ENCODE peak calls at places on chromosomes 13 and 19, in five cellular contexts. Y is right atrium auricular region, N is fibroblast of pulmonary artery, S is coronary artery, R is adrenal gland. Z is an unnamed sample.
A peak's percentile ranks its signal among the peaks of the same experiment; 100 is the strongest.

GRCh38 chr19:44753932-44754742 is 5.6 kb downstream of the BCL3 start:
- DNase-seq in N (peak; percentile 90), S (peak; percentile 92), R (peak; percentile 91), Y (peak; percentile 95), Z (peak; percentile 74)

GRCh38 chr19:34155686-34156085 is 16.6 kb upstream of the LSM14A start:
- DNase-seq in R (no peak), S (no peak), N (peak; percentile 6), Y (no peak), Z (no peak)

GRCh38 chr13:112690242-112690943 is 555 bp downstream of the ATP11A start:
- DNase-seq in Y (no peak), R (peak; percentile 44), N (peak; percentile 35), S (peak; percentile 73), Z (no peak)

GRCh38 chr13:100197591-100198365 is 108.9 kb downstream of the PCCA start:
- DNase-seq in R (no peak), N (no peak), S (no peak), Y (no peak), Z (no peak)

GRCh38 chr19:1259873-1260748 is 9.0 kb upstream of the CIRBP start:
- DNase-seq in S (peak; percentile 82), R (no peak), N (no peak), Y (no peak), Z (no peak)

GRCh38 chr19:2495130-2495641 is 19.3 kb downstream of the GADD45B start:
- DNase-seq in Y (peak; percentile 88), N (peak; percentile 69), S (peak; percentile 90), R (peak; percentile 93), Z (peak; percentile 71)

GRCh38 chr19:48689438-48689837 is 6.3 kb upstream of the FUT2 start:
- DNase-seq in N (no peak), Y (no peak), R (no peak), S (no peak), Z (peak; percentile 41)

GRCh38 chr19:18233224-18233825 is 7.1 kb upstream of the PDE4C start:
- DNase-seq in S (no peak), R (no peak), Y (no peak), N (peak; percentile 54), Z (peak; percentile 69)

GRCh38 chr19:1863638-1864479 is 480 bp upstream of the KLF16 start:
- DNase-seq in N (peak; percentile 94), Y (peak; percentile 84), S (peak; percentile 91), R (peak; percentile 92), Z (peak; percentile 88)

GRCh38 chr19:17279436-17279835 is 2.3 kb upstream of the ANKLE1 start:
- DNase-seq in R (no peak), S (no peak), Y (no peak), N (no peak), Z (no peak)

GRCh38 chr19:6528544-6529121 is 2.2 kb upstream of the TNFSF9 start:
- DNase-seq in N (no peak), S (no peak), Y (peak; percentile 72), R (no peak), Z (no peak)

GRCh38 chr13:109941221-109941620 is 154.8 kb upstream of the IRS2 start:
- DNase-seq in N (no peak), R (no peak), Y (no peak), S (no peak), Z (no peak)

GRCh38 chr13:42930136-42930535 is 61.9 kb downstream of the EPSTI1 start:
- DNase-seq in Y (no peak), N (no peak), S (no peak), R (no peak), Z (no peak)

GRCh38 chr13:98184796-98185195 is 7.7 kb upstream of the RNF113B start:
- DNase-seq in S (no peak), Y (no peak), R (no peak), N (peak; percentile 34), Z (no peak)

GRCh38 chr19:41769608-41770007 is 14.3 kb downstream of the CEACAM6 start:
- DNase-seq in S (no peak), R (no peak), N (no peak), Y (no peak), Z (no peak)

GRCh38 chr13:41034862-41035261 is 15.7 kb upstream of the ELF1 start:
- DNase-seq in R (no peak), N (peak; percentile 14), Y (no peak), S (no peak), Z (no peak)

GRCh38 chr19:33556261-33556660 is 34.7 kb upstream of the PEPD start:
- DNase-seq in Y (no peak), S (no peak), R (no peak), N (no peak), Z (no peak)

GRCh38 chr13:44301639-44302015 is 72.0 kb upstream of the SERP2 start:
- DNase-seq in N (no peak), Y (no peak), S (peak; percentile 63), R (no peak), Z (no peak)

GRCh38 chr13:107743523-107743922 is 471.8 kb downstream of the LIG4 start:
- DNase-seq in N (no peak), Y (no peak), R (no peak), S (no peak), Z (peak; percentile 71)

GRCh38 chr19:39252458-39252857 is 3.8 kb upstream of the IFNL4 start:
- DNase-seq in R (no peak), Y (no peak), N (no peak), S (no peak), Z (no peak)

GRCh38 chr19:43596842-43597461 is 557 bp downstream of the ZNF576 start:
- DNase-seq in N (no peak), R (no peak), Y (no peak), S (no peak), Z (no peak)

GRCh38 chr19:17647071-17648020 is 40.8 kb downstream of the UNC13A start:
- DNase-seq in R (no peak), S (no peak), N (no peak), Y (no peak), Z (no peak)

GRCh38 chr13:27634791-27635190 is 13.1 kb downstream of the POLR1D start:
- DNase-seq in Y (no peak), N (no peak), S (no peak), R (no peak), Z (no peak)

GRCh38 chr13:113621046-113621445 is 36.5 kb downstream of the TFDP1 start:
- DNase-seq in Y (no peak), S (no peak), R (no peak), N (no peak), Z (no peak)

GRCh38 chr13:103351035-103351828 is 285.0 kb upstream of the SLC10A2 start:
- DNase-seq in Y (no peak), N (peak; percentile 55), S (no peak), R (peak; percentile 16), Z (peak; percentile 59)

GRCh38 chr19:7534531-7534980 is 961 bp upstream of the PNPLA6 start:
- DNase-seq in R (peak; percentile 72), N (peak; percentile 76), Y (peak; percentile 84), S (peak; percentile 90), Z (peak; percentile 56)

GRCh38 chr19:50171752-50172151 is 8.7 kb upstream of the IZUMO2 start:
- DNase-seq in S (no peak), Y (no peak), N (no peak), R (no peak), Z (peak; percentile 53)

GRCh38 chr19:50624949-50625600 is 14.6 kb downstream of the SYT3 start:
- DNase-seq in N (no peak), R (no peak), Y (no peak), S (no peak), Z (no peak)

GRCh38 chr19:35216833-35217707 is 11.5 kb downstream of the FAM187B start:
- DNase-seq in N (no peak), S (peak; percentile 59), Y (no peak), R (peak; percentile 61), Z (peak; percentile 15)

GRCh38 chr19:1264801-1265610 is 4.1 kb upstream of the CIRBP start:
- DNase-seq in N (peak; percentile 85), R (peak; percentile 84), S (no peak), Y (peak; percentile 91), Z (peak; percentile 90)

GRCh38 chr13:40220299-40220935 is 446.0 kb downstream of the FOXO1 start:
- DNase-seq in S (no peak), R (no peak), Y (no peak), N (peak; percentile 48), Z (no peak)

GRCh38 chr19:48333467-48334384 is 8.4 kb downstream of the EMP3 start:
- DNase-seq in R (peak; percentile 93), N (peak; percentile 95), Y (peak; percentile 93), S (peak; percentile 90), Z (peak; percentile 91)

DNA sequence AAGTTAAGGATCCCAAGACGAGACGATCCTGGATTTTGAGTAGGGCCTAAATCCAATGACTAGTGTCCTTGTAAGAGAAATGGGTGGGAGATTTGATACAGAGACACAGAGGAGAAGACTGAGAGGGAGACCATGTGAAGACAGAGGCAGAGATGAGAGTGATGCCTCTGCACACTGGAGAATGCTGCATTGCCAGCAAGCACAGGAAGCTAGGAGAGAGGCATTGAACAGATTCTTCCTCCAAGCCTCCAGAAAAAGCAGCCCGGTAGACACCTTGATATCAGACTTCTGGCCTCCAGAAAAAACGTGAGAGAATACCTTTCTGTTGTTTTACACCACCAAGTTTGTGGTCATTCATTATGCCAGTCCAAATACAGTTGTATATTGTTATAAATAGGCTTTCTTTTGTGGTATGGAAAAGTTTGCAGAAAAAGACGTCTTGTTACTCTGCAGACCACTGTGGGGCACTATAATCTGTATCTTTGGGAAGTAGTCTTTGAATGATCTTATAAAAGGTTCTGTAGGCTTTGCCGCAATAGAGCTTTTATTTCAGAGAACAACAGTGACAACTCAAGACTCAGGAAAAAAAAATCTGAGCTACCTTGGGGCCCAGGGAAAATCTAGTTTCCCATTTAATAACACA is 17.9 kb upstream of the RFC3 start:
- DNase-seq in R (no peak), S (no peak), Y (no peak), N (peak; percentile 69), Z (peak; percentile 46)
- TF ChIP-seq CTCF in R (peak; percentile 22), S (no peak), Y (no peak), N (peak; percentile 57), Z (peak; percentile 64)

DNA sequence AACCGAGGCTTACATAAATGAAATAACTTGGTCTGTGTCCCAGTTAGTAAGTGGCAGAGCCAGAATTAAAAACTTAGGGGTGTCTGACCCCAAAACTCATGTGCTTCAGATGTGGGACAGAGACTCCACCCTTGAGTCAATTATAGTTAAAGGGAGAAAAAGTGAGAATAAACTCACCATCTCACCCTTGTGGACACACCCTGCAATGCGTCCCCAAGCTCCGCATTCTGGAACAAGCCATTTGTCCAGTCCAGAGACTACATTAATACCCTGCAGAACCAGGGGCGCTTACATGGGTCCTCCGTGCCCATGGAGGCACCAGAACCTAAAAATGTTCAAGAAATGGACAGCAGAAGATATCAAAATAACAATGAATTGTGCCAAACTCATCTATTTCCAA is 207.0 kb upstream of the ZNF507 start:
- DNase-seq in Y (no peak), R (no peak), S (no peak), N (no peak), Z (no peak)
- TF ChIP-seq CTCF in Y (no peak), R (no peak), S (no peak), N (no peak), Z (no peak)

DNA sequence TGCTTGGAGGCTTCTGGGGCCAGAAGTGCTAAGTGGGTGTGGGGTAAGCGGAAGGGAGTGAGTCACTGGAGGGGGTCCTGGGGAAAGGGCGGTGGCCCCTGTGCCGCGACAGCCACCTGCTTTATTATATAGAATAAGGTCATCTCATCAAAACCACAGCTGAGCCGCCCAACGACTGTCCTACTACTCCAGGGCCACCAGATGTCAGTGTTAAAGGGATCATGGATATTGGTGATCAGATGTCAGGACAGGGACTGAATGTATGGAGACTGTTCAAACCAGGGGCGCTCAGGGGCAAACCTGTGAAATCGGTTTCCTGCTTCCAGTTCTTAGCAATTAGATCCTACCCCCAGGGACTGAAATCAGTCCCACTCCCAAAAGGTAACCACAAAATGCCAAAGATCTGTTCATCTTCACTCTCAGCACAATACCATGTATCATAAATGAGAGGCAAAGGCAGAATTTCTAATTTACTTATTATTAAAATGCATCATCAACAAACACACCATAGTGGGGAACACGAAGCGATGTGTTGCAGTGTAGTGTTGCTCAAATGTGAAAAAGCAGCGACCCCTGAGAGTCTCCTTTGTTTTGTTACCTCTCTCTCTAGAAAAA is 24.5 kb downstream of the ARL11 start:
- DNase-seq in R (peak; percentile 34), S (no peak), Y (no peak), N (peak; percentile 35), Z (peak; percentile 63)
- TF ChIP-seq CTCF in R (peak; percentile 36), S (no peak), Y (peak; percentile 21), N (peak; percentile 41), Z (peak; percentile 65)

GRCh38 chr13:90562388-90562787 is 785.1 kb upstream of the MIR17HG start:
- DNase-seq in S (no peak), N (no peak), R (no peak), Y (no peak), Z (no peak)
- TF ChIP-seq CTCF in S (no peak), N (no peak), R (no peak), Y (no peak), Z (no peak)

Z was measured in PC-3.